ENCODE peak calls at places on chromosomes 3 and 15, in six cellular contexts. One of them, this sample, is unnamed.

GRCh38 chr15:47715856-47716445 is 1.4 kb upstream of the SEMA6D start:
- DNase-seq in adrenal gland: no peak
- DNase-seq in ACHN: no peak
- DNase-seq in NCI-H2081: no peak
- DNase-seq in spleen: no peak
- DNase-seq in AG20443: peak; percentile 22
- DNase-seq in this sample: no peak

GRCh38 chr3:50472958-50473357 is 30.5 kb downstream of the CACNA2D2 start:
- DNase-seq in NCI-H2081: no peak
- DNase-seq in adrenal gland: no peak
- DNase-seq in ACHN: no peak
- DNase-seq in spleen: no peak
- DNase-seq in AG20443: no peak
- DNase-seq in this sample: no peak

GRCh38 chr15:62521396-62521795 is 356.3 kb upstream of the C2CD4B start:
- DNase-seq in AG20443: no peak
- DNase-seq in spleen: no peak
- DNase-seq in NCI-H2081: no peak
- DNase-seq in adrenal gland: no peak
- DNase-seq in ACHN: no peak
- DNase-seq in this sample: no peak

GRCh38 chr3:141894524-141895176 is 18.2 kb downstream of the ATP1B3 start:
- DNase-seq in AG20443: peak; percentile 52
- DNase-seq in adrenal gland: no peak
- DNase-seq in spleen: no peak
- DNase-seq in ACHN: peak; percentile 27
- DNase-seq in NCI-H2081: no peak
- DNase-seq in this sample: peak; percentile 16

GRCh38 chr3:196654006-196654405 is 14.5 kb downstream of the NRROS start:
- DNase-seq in NCI-H2081: no peak
- DNase-seq in spleen: no peak
- DNase-seq in ACHN: no peak
- DNase-seq in AG20443: no peak
- DNase-seq in adrenal gland: no peak
- DNase-seq in this sample: no peak

GRCh38 chr15:43794269-43795037 is 2.3 kb downstream of the SERF2 start:
- DNase-seq in adrenal gland: peak; percentile 70
- DNase-seq in AG20443: peak; percentile 13
- DNase-seq in NCI-H2081: no peak
- DNase-seq in spleen: no peak
- DNase-seq in ACHN: no peak
- DNase-seq in this sample: peak; percentile 81

GRCh38 chr15:90001062-90001682 is at the start of gene ZNF710:
- DNase-seq in NCI-H2081: no peak
- DNase-seq in spleen: peak; percentile 85
- DNase-seq in AG20443: peak; percentile 68
- DNase-seq in adrenal gland: peak; percentile 72
- DNase-seq in ACHN: peak; percentile 48
- DNase-seq in this sample: peak; percentile 21

GRCh38 chr3:29478671-29479070 is 197.8 kb downstream of the RBMS3 start:
- DNase-seq in spleen: no peak
- DNase-seq in NCI-H2081: no peak
- DNase-seq in AG20443: peak; percentile 32
- DNase-seq in adrenal gland: no peak
- DNase-seq in ACHN: no peak
- DNase-seq in this sample: no peak

GRCh38 chr3:58237940-58238681 is 519 bp downstream of the ABHD6 start:
- DNase-seq in AG20443: no peak
- DNase-seq in spleen: peak; percentile 90
- DNase-seq in NCI-H2081: no peak
- DNase-seq in ACHN: peak; percentile 39
- DNase-seq in adrenal gland: peak; percentile 80
- DNase-seq in this sample: no peak